ENCODE peak calls at places on chromosomes 13 and 19, in four cellular contexts. L is prostate gland, K is HFFc6, C is adrenal gland. X is an unnamed sample.

GRCh38 chr19:15213715-15214381 is 13.1 kb upstream of the NOTCH3 start:
- DNase-seq in L (no peak), C (peak), K (no peak), X (no peak)

GRCh38 chr13:73412933-73413332 is 354.1 kb downstream of the KLF5 start:
- DNase-seq in K (no peak), L (no peak), C (no peak), X (no peak)

GRCh38 chr13:20160346-20161274 is at the start of gene GJA3:
- DNase-seq in K (no peak), C (no peak), L (no peak), X (peak)

GRCh38 chr19:44745386-44745831 is 3.1 kb upstream of the BCL3 start:
- DNase-seq in L (peak), K (peak), C (peak), X (peak)

GRCh38 chr13:43016226-43016625 is 7.2 kb upstream of the DNAJC15 start:
- DNase-seq in K (no peak), L (no peak), C (no peak), X (no peak)

GRCh38 chr19:14555918-14556661 is 15.8 kb downstream of the NDUFB7 start:
- DNase-seq in L (no peak), K (peak), C (no peak), X (no peak)

GRCh38 chr19:13055213-13056051 is 47.2 kb downstream of the LYL1 start:
- DNase-seq in L (no peak), C (peak), K (peak), X (peak)

GRCh38 chr13:77056382-77056781 is 29.4 kb upstream of the FBXL3 start:
- DNase-seq in C (no peak), L (no peak), K (no peak), X (no peak)

GRCh38 chr13:44989941-44990340 is 603 bp downstream of the GPALPP1 start:
- DNase-seq in C (no peak), L (no peak), K (no peak), X (no peak)

GRCh38 chr19:2333027-2333806 is 4.7 kb downstream of the SPPL2B start:
- DNase-seq in L (no peak), C (no peak), K (no peak), X (no peak)

GRCh38 chr13:109914111-109914510 is 127.7 kb upstream of the IRS2 start:
- DNase-seq in C (no peak), L (no peak), K (no peak), X (no peak)

GRCh38 chr13:111548805-111549204 is 228.4 kb downstream of the TEX29 start:
- DNase-seq in L (no peak), K (no peak), C (no peak), X (no peak)

GRCh38 chr13:114119196-114119595 is 13.2 kb downstream of the RASA3 start:
- DNase-seq in C (no peak), L (no peak), K (peak), X (no peak)

GRCh38 chr19:19004144-19004543 is 29.2 kb downstream of the SUGP2 start:
- DNase-seq in L (no peak), K (no peak), C (no peak), X (no peak)

GRCh38 chr13:49374585-49375290 is 69.1 kb downstream of the CAB39L start:
- DNase-seq in K (peak), L (no peak), C (no peak), X (no peak)

GRCh38 chr19:57664269-57665127 is 4.2 kb upstream of the ZSCAN4 start:
- DNase-seq in L (peak), K (peak), C (peak), X (peak)

GRCh38 chr13:88919970-88920628 is 1248.9 kb downstream of the SLITRK5 start:
- DNase-seq in K (no peak), L (no peak), C (no peak), X (no peak)

GRCh38 chr19:4737955-4738580 is 14.4 kb upstream of the DPP9 start:
- DNase-seq in K (no peak), C (no peak), L (no peak), X (no peak)

GRCh38 chr19:48480151-48480475 is 10.9 kb downstream of the CYTH2 start:
- DNase-seq in K (no peak), C (no peak), L (peak), X (no peak)

GRCh38 chr19:20482721-20483120 is 82.9 kb downstream of the ZNF737 start:
- DNase-seq in C (no peak), K (no peak), L (no peak), X (no peak)

GRCh38 chr13:77696006-77696862 is 1.3 kb upstream of the SLAIN1 start:
- DNase-seq in K (no peak), L (no peak), C (no peak), X (no peak)

GRCh38 chr19:15262011-15262410 is 29.8 kb upstream of the EPHX3 start:
- DNase-seq in K (no peak), C (no peak), L (no peak), X (no peak)

GRCh38 chr13:44322928-44323327 is 50.7 kb upstream of the SERP2 start:
- DNase-seq in K (no peak), L (peak), C (no peak), X (no peak)

GRCh38 chr13:42405665-42406390 is 133.9 kb downstream of the AKAP11 start:
- DNase-seq in C (no peak), K (no peak), L (no peak), X (peak)

GRCh38 chr13:49464621-49465325 is 20.7 kb downstream of the SETDB2 start:
- DNase-seq in L (no peak), C (no peak), K (no peak), X (no peak)

GRCh38 chr19:2547033-2547680 is 71.2 kb downstream of the GADD45B start:
- DNase-seq in L (no peak), C (no peak), K (no peak), X (no peak)

GRCh38 chr19:10797541-10798256 is 38.3 kb downstream of the TMED1 start:
- DNase-seq in C (no peak), K (no peak), L (no peak), X (no peak)

GRCh38 chr19:38869160-38869835 is 8.8 kb downstream of the RINL start:
- DNase-seq in L (no peak), C (no peak), K (no peak), X (no peak)

GRCh38 chr13:67119481-67119883 is 110.7 kb downstream of the PCDH9 start:
- DNase-seq in K (peak), L (no peak), C (no peak), X (no peak)

GRCh38 chr19:10639836-10640235 is 14.3 kb upstream of the ILF3 start:
- DNase-seq in K (no peak), C (no peak), L (no peak), X (no peak)

GRCh38 chr13:33441015-33441414 is 155.5 kb upstream of the STARD13 start:
- DNase-seq in K (peak), L (no peak), C (no peak), X (peak)

GRCh38 chr19:46704379-46705076 is 12.4 kb downstream of the PRKD2 start:
- DNase-seq in K (no peak), L (peak), C (peak), X (peak)

GRCh38 chr19:35528218-35529038 is at the start of gene SBSN:
- DNase-seq in C (no peak), L (no peak), K (peak), X (no peak)

GRCh38 chr19:35004517-35005255 is 4.6 kb downstream of the GRAMD1A start:
- DNase-seq in C (no peak), L (no peak), K (no peak), X (no peak)

GRCh38 chr19:7682175-7682855 is 1.7 kb downstream of the TRAPPC5 start:
- DNase-seq in C (no peak), L (no peak), K (no peak), X (no peak)
- TF ChIP-seq CTCF in C (no peak), L (no peak), K (peak), X (no peak)

DNA sequence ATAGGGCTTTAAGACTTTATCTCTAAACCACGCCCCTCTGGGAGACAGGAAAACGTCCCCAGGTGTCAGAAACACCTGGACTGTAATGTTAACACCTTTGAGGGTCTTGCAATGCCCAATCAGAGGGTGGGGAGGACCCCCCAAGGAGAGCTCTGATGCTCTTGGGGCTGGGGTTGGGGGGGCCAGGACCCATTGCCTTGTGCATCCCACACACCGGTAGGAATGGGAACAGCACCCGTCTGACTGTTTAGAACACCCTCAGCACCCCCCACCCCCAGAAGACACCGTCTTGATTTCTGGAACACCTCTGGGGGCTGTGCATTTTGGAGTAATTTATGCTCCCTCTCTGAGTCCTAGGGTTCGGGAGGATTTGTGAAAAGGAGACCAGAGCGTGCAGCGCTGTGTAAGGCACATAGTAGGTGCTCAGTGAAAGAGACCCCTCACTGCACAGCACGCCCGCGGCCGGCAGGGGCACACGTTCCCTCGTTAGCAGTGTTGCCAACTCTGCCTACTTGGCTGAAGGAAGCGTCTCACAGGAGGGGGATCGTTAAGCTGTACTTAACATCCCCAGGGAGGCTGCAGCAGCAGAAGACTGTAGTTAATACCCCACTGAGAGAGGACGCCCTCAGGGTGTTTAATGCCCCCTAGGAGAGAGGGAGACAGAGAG is 2.8 kb upstream of the ERFL start:
- DNase-seq in L (no peak), C (no peak), K (no peak), X (no peak)
- TF ChIP-seq CTCF in L (no peak), C (no peak), K (peak), X (no peak)

GRCh38 chr19:55913643-55914268 is 18.4 kb downstream of the NLRP13 start:
- DNase-seq in L (no peak), C (no peak), K (no peak), X (peak)
- TF ChIP-seq CTCF in L (no peak), C (no peak), K (no peak), X (no peak)

GRCh38 chr19:49890349-49891311 is 6.1 kb downstream of the IL4I1 start:
- DNase-seq in L (no peak), C (no peak), K (no peak), X (no peak)
- TF ChIP-seq CTCF in L (no peak), C (peak), K (peak), X (no peak)

GRCh38 chr13:99935772-99936171 is 35.8 kb downstream of the ZIC5 start:
- DNase-seq in K (no peak), L (no peak), C (no peak), X (no peak)
- TF ChIP-seq CTCF in K (peak), L (no peak), C (no peak), X (no peak)

DNA sequence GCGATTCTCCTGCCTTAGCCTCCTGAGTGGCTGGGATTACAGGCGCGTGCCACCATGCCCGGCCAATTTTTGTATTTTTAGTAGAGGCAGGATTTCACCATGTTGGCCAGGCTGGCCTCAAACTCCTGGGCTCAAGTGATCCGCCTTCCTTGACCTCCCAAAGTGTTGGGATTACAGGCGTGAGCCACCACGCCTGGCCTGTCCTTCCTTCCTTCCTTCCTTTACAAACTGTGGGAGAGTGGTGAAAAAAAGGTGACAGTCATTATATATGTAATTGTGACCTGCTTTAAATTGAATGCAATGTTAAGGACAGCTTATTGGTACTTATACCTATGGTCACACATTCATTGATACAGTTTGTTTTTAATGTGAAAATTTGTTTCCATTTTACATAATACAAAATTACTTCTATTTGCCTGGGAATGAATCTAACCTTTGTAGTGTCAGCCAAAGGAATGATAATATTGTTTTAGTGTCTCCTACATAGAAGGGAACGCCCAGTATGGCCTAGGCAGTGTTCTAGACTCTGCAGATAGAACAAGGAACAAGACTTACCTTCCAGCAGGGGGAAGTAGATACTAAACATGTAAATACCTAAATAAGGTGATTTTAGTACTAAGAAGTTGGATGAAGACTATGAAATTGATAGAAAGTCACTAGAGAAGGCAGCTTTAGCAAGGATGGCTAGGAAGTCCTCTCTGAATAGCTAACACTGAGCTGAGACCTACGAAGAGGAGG is 146.3 kb downstream of the GGACT start:
- DNase-seq in L (no peak), K (no peak), C (no peak), X (no peak)
- TF ChIP-seq CTCF in L (no peak), K (peak), C (no peak), X (no peak)

DNA sequence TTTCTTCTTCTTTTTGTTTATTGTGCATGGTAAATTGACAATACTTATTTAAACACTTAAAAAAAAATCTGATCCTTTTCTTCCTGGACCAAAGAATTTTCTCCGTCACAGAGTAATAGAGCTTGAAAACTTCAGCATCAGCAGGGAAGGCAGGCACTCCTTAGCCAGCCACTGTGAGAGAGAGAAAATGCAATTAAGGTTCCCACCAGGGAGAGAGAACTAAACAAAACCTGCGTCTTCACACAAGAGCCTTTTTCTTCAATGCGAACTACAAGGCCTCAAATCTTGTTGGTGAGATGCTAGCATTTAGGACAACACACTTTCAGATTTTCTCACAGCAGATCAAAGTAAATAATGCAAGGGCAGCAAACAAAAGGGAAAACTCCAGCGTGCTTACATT is 80.2 kb downstream of the DACH1 start:
- DNase-seq in C (no peak), L (no peak), K (no peak), X (no peak)
- TF ChIP-seq CTCF in C (no peak), L (no peak), K (no peak), X (no peak)

DNA sequence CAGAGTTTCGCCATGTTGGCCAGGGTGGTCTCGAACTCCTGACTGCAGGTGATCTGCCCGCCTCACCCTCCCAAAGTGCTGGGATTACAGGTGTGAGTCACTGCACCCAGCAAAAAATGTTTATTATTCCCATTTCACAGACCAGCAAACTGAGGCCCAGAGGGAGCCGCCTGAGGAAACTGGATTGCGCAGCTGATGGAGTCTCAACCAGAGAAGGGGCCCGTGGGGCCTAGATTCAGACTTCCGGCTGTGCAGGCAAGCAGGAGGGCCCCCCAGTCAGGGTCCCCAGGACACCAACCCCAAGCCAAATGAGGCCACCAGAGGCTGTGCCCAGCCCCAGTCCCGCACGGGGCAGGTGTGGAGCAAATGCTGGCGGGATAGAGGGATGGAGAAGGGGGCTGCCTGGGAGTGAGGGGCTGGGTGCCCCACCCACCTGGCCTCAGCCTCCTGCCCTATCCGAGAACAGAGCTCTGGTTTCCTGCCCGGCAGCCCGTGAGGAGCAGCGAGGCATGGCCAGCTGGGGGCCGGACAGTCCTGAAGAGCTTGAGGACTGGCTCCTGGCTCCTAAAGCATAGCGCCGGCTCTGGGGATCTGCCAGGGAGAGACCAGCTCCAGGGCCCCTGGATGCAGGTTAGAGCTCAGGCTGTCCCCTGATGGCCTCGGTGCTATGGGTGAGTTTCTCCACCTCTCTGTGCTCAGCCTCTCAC is 22.0 kb downstream of the MISP start:
- DNase-seq in C (no peak), L (no peak), K (no peak), X (no peak)
- TF ChIP-seq CTCF in C (no peak), L (no peak), K (no peak), X (no peak)

X was measured in Calu3.